ENCODE peak calls at places on chromosome X, in seven cellular contexts. B, O, I, V, D, X and W are unnamed samples. For H3K36me3, the result is how much of the 10 kb centered on the place peaks cover.

GRCh38 chrX:23634181-23634580 is 33.1 kb upstream of the PRDX4 start:
- DNase-seq in B (no peak), O (no peak), I (no peak), V (no peak), D (no peak), X (no peak), W (peak)

GRCh38 chrX:24862343-24862742 is 153.4 kb downstream of the ARX start:
- DNase-seq in B (no peak), O (no peak), I (no peak), V (no peak), D (no peak), X (no peak), W (peak)

GRCh38 chrX:48574270-48575266 is at the start of gene RBM3:
- DNase-seq in B (peak), O (peak), I (peak), V (peak), D (peak), X (peak), W (peak)

GRCh38 chrX:43165343-43165920 is 387.5 kb upstream of the PPP1R2C start:
- DNase-seq in B (no peak), O (no peak), I (no peak), V (no peak), D (no peak), X (no peak), W (no peak)

GRCh38 chrX:27350476-27350875 is 112.7 kb downstream of the PPP4R3C start:
- DNase-seq in B (no peak), O (no peak), I (no peak), V (no peak), D (no peak), X (no peak), W (no peak)

GRCh38 chrX:110383414-110383813 is 24.8 kb downstream of the RTL9 start:
- DNase-seq in B (no peak), O (no peak), I (no peak), V (no peak), D (peak), X (no peak), W (peak)

GRCh38 chrX:81021478-81021877 is 180.2 kb downstream of the HMGN5 start:
- DNase-seq in B (no peak), O (no peak), I (no peak), V (no peak), D (no peak), X (no peak), W (no peak)

GRCh38 chrX:20252392-20253231 is 14.1 kb downstream of the RPS6KA3 start:
- DNase-seq in B (peak), O (peak), I (peak), V (no peak), D (peak), X (peak), W (peak)

GRCh38 chrX:110167952-110168451 is 149.9 kb downstream of the AMMECR1 start:
- DNase-seq in B (peak), O (peak), I (no peak), V (no peak), D (peak), X (peak), W (peak)

GRCh38 chrX:53440631-53441517 is 6.7 kb upstream of the HSD17B10 start:
- DNase-seq in B (peak), O (peak), I (peak), V (peak), D (peak), X (peak), W (peak)

GRCh38 chrX:106404512-106404911 is 207.3 kb upstream of the RADX start:
- DNase-seq in B (no peak), O (no peak), I (no peak), V (no peak), D (peak), X (no peak), W (no peak)

GRCh38 chrX:94914235-94914634 is 1240.2 kb downstream of the FAM133A start:
- DNase-seq in B (no peak), O (no peak), I (no peak), V (no peak), D (no peak), X (peak), W (no peak)

GRCh38 chrX:110322603-110323002 is 4.7 kb upstream of the AMMECR1 start:
- DNase-seq in B (no peak), O (no peak), I (no peak), V (no peak), D (no peak), X (no peak), W (peak)

GRCh38 chrX:64885850-64886249 is 90.4 kb downstream of the ZC4H2 start:
- DNase-seq in B (no peak), O (no peak), I (no peak), V (no peak), D (peak), X (peak), W (no peak)

GRCh38 chrX:50770702-50771101 is 43.3 kb downstream of the SHROOM4 start:
- DNase-seq in B (peak), O (peak), I (peak), V (no peak), D (no peak), X (no peak), W (no peak)

GRCh38 chrX:120213438-120214265 is 37.0 kb upstream of the ZBTB33 start:
- DNase-seq in B (no peak), O (no peak), I (peak), V (peak), D (peak), X (peak), W (peak)

GRCh38 chrX:51899741-51900140 is 6.3 kb downstream of the MAGED1 start:
- DNase-seq in B (no peak), O (no peak), I (no peak), V (no peak), D (no peak), X (no peak), W (peak)

GRCh38 chrX:125205084-125205917 is 114.4 kb upstream of the TEX13C start:
- DNase-seq in B (peak), O (no peak), I (no peak), V (no peak), D (no peak), X (peak), W (no peak)

GRCh38 chrX:111728096-111728495 is 47.1 kb downstream of the ALG13 start:
- DNase-seq in B (no peak), O (no peak), I (no peak), V (no peak), D (no peak), X (no peak), W (peak)

GRCh38 chrX:19579485-19579884 is 64.2 kb upstream of the MAP3K15 start:
- DNase-seq in B (no peak), O (no peak), I (no peak), V (no peak), D (no peak), X (no peak), W (peak)

GRCh38 chrX:137166591-137166990 is 132.8 kb upstream of the GPR101 start:
- DNase-seq in B (no peak), O (no peak), I (no peak), V (no peak), D (peak), X (peak), W (no peak)

GRCh38 chrX:40173662-40174593 is 76.2 kb upstream of the BCOR start:
- DNase-seq in B (peak), O (peak), I (peak), V (peak), D (peak), X (peak), W (no peak)

GRCh38 chrX:121858867-121859647 is 811.6 kb downstream of the GLUD2 start:
- DNase-seq in B (no peak), O (no peak), I (no peak), V (no peak), D (no peak), X (no peak), W (no peak)

GRCh38 chrX:48521353-48522243 is at the start of gene EBP:
- DNase-seq in B (peak), O (peak), I (peak), V (peak), D (peak), X (peak), W (peak)

GRCh38 chrX:40778861-40779575 is 43.7 kb upstream of the MED14 start:
- DNase-seq in B (no peak), O (no peak), I (no peak), V (no peak), D (no peak), X (no peak), W (peak)

GRCh38 chrX:107773206-107773605 is 2.4 kb downstream of the TSC22D3 start:
- DNase-seq in B (no peak), O (no peak), I (no peak), V (no peak), D (no peak), X (peak), W (no peak)

GRCh38 chrX:74534569-74535038 is 79.8 kb downstream of the RLIM start:
- DNase-seq in B (no peak), O (no peak), I (no peak), V (no peak), D (no peak), X (no peak), W (peak)

GRCh38 chrX:84721416-84721815 is 219.2 kb upstream of the HDX start:
- DNase-seq in B (no peak), O (no peak), I (no peak), V (no peak), D (no peak), X (no peak), W (no peak)

GRCh38 chrX:41705042-41705441 is 16.3 kb downstream of the GPR34 start:
- DNase-seq in B (no peak), O (no peak), I (no peak), V (no peak), D (no peak), X (no peak), W (no peak)

GRCh38 chrX:21373637-21374162 is 518 bp upstream of the CNKSR2 start:
- DNase-seq in B (no peak), O (peak), I (no peak), V (no peak), D (no peak), X (peak), W (no peak)

GRCh38 chrX:155612312-155613224 is at the start of gene TMLHE:
- DNase-seq in B (peak), O (peak), I (peak), V (peak), D (peak), X (peak), W (peak)

GRCh38 chrX:54076903-54077302 is 32.6 kb upstream of the PHF8 start:
- DNase-seq in B (no peak), O (no peak), I (no peak), V (no peak), D (no peak), X (no peak), W (peak)

GRCh38 chrX:55767100-55767499 is 49.6 kb downstream of the RRAGB start:
- DNase-seq in B (no peak), O (no peak), I (no peak), V (no peak), D (no peak), X (no peak), W (peak)

DNA sequence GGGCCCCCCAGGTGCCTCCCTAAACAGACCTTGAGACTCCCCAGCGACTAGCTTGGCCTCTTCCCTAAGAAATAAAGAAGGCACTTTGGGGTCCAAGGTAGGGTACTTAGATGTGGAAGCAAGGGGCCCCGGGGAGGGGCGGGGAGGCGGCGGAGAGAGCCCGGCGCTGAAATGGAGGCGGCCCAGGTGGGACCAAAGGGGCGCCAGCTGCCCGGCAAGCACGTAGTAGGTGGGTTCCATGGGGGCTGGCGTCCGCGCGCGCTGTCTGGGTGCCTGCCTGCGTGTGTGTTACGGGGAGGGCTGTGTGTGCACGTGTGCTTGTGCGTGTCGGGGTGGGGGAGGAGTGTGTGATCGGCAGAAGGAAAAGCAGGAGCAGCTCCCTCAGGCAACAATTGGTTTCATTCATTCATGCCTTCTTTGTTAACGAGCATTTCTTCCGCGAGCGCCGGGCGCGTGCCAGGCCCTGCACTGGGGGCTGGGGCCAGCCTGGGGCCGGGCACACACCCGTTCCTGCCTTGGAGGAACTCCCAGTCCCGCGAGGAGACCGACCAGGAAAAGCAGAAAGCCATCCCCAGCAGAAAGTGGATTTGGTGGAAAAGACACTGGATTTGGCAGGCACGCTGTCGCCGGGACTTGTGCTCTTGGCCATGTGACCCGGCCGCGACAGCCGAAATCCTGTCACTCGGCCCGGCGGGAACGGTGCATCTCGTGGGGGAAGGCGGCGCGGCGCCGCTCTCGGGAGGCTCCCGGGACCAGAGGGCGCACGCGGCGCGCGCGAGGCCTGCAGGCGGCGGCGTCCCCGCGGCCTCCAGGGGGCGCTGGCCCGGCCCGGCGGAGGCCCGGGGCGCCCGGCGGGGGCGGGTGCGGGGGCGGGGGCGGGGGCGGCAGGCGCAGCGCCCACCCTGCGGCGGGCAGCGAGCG is 3.3 kb upstream of the DUSP9 start:
- DNase-seq in B (no peak), O (peak), I (no peak), V (peak), D (peak), X (peak), W (peak)
- H3K36me3 ChIP-seq in B (under half), O (under half), I (under half), V (under half), D (under half), X (under half), W (under half)

GRCh38 chrX:2490634-2491033 is 10.1 kb downstream of the DHRSX start:
- DNase-seq in B (no peak), O (peak), I (no peak), V (no peak), D (no peak), X (no peak), W (no peak)

GRCh38 chrX:2487366-2487765 is 13.4 kb downstream of the DHRSX start:
- DNase-seq in B (no peak), O (no peak), I (no peak), V (no peak), D (no peak), X (no peak), W (no peak)

GRCh38 chrX:2489446-2490445 is 11.0 kb downstream of the DHRSX start:
- DNase-seq in B (no peak), O (no peak), I (no peak), V (no peak), D (no peak), X (no peak), W (no peak)

GRCh38 chrX:2486476-2487133 is 14.2 kb downstream of the DHRSX start:
- DNase-seq in B (no peak), O (peak), I (no peak), V (no peak), D (no peak), X (no peak), W (no peak)

GRCh38 chrX:2488621-2489285 is 12.0 kb downstream of the DHRSX start:
- DNase-seq in B (no peak), O (no peak), I (no peak), V (no peak), D (no peak), X (no peak), W (no peak)
- H3K36me3 ChIP-seq in B (half or more), O (under half), I (half or more), V (under half), D (under half), X (under half), W (half or more)

GRCh38 chrX:131747173-131747572 is 203.3 kb downstream of the OR13H1 start:
- DNase-seq in B (no peak), O (no peak), I (no peak), V (peak), D (no peak), X (no peak), W (peak)
- H3K36me3 ChIP-seq in B (under half), O (under half), I (under half), V (under half), D (under half), X (under half), W (under half)

GRCh38 chrX:1502853-1503252 is 34.1 kb downstream of the P2RY8 start:
- DNase-seq in B (no peak), O (peak), I (no peak), V (no peak), D (no peak), X (no peak), W (no peak)
- H3K36me3 ChIP-seq in B (under half), O (under half), I (under half), V (under half), D (under half), X (under half), W (under half)

GRCh38 chrX:71550578-71550977 is 17.7 kb downstream of the OGT start:
- DNase-seq in B (no peak), O (no peak), I (no peak), V (no peak), D (no peak), X (no peak), W (peak)

GRCh38 chrX:71545364-71545763 is 12.5 kb downstream of the OGT start:
- DNase-seq in B (no peak), O (no peak), I (no peak), V (no peak), D (no peak), X (no peak), W (no peak)

GRCh38 chrX:71543316-71543715 is 10.4 kb downstream of the OGT start:
- DNase-seq in B (no peak), O (no peak), I (no peak), V (no peak), D (no peak), X (no peak), W (peak)

GRCh38 chrX:71546879-71547278 is 14.0 kb downstream of the OGT start:
- DNase-seq in B (no peak), O (no peak), I (no peak), V (no peak), D (no peak), X (no peak), W (no peak)

DNA sequence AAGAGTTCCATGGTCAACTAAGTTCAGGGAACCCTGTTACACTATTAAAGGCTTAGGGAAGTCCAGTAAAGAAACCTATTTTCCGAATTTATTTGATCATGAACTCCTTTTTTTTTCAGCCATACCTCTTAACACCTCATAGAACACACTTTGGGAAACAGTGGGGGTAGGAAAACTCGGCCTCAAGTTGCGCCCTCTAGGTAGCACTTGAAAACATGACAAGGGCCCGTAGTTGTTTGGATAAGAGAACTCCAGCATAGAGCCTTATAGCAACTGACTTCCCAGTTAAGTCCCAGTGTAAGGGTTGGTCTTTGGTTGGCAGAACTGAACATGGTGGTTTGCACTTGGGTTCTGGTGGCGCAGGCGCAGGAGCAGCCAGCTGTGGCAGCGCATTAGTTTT is 14.4 kb downstream of the OGT start:
- DNase-seq in B (no peak), O (no peak), I (no peak), V (no peak), D (no peak), X (no peak), W (no peak)
- H3K36me3 ChIP-seq in B (half or more), O (under half), I (under half), V (under half), D (under half), X (under half), W (under half)

GRCh38 chrX:133685806-133686205 is 270.5 kb upstream of the GPC4 start:
- DNase-seq in B (no peak), O (no peak), I (no peak), V (no peak), D (no peak), X (no peak), W (no peak)
- H3K36me3 ChIP-seq in B (under half), O (under half), I (under half), V (under half), D (under half), X (under half), W (under half)

DNA sequence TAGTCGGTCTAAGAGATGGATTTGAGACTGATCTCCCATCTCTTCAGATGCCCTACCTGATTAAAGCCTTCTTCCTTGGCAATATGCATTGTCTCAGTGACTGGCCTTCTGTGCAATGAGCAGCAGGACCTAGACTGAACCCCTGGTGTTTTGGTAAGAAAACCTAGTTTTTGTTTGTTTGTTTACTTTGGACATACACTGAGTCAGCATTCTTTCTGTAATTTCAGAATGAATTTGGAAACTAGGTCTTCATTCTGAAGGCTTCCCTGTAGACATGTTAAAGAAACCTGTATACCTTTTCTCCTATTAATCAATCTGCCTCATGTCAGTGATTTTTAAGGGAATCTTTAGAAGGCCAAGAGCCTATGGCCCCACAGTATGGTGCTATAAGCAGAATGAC is 597.5 kb upstream of the HTR2C start:
- DNase-seq in B (no peak), O (no peak), I (no peak), V (no peak), D (no peak), X (no peak), W (no peak)
- H3K36me3 ChIP-seq in B (under half), O (under half), I (under half), V (under half), D (under half), X (under half), W (under half)